ENCODE peak calls at places on chromosomes 13 and 19, in nine cellular contexts. Q is stimulated activated CD4-positive, alpha-beta T cell treated with anti-CD3 and anti-CD28 coated beads, Interleukin-2, amount 100 ng/mL, for 48 hours; P is activated CD4-positive, alpha-beta memory T cell treated with anti-CD3 and anti-CD28 coated beads for 36 hours; W is EH; C is MCF 10A; S is activated T-cell treated with anti-CD3 and anti-CD28 coated beads, Interleukin-2, amount 50 U/mL, for 48 hours; T is NB4; E is memory B cell; K is uterus. X is an unnamed sample.

GRCh38 chr19:42693760-42694350 is 46.4 kb downstream of the PSG3 start:
- DNase-seq in E (no peak), T (peak; percentile 24), P (peak; percentile 13), W (peak; percentile 66), S (peak; percentile 19), C (peak; percentile 73), K (no peak), Q (peak; percentile 0), X (peak; percentile 43)

GRCh38 chr13:95955255-95955654 is 97.9 kb downstream of the UGGT2 start:
- DNase-seq in C (no peak), S (no peak), P (no peak), W (no peak), Q (no peak), E (no peak), T (no peak), K (no peak), X (no peak)

GRCh38 chr19:13007292-13008045 is 12.2 kb downstream of the NFIX start:
- DNase-seq in P (no peak), K (peak; percentile 77), S (no peak), T (no peak), W (no peak), C (no peak), E (no peak), Q (no peak), X (no peak)

GRCh38 chr13:77506874-77507273 is 28.6 kb upstream of the SCEL start:
- DNase-seq in W (peak; percentile 7), S (no peak), T (peak; percentile 37), P (no peak), K (no peak), C (peak; percentile 27), Q (no peak), E (no peak), X (peak; percentile 49)

GRCh38 chr13:105334211-105334610 is 1201.3 kb downstream of the EFNB2 start:
- DNase-seq in Q (no peak), C (no peak), P (no peak), T (no peak), E (no peak), K (no peak), S (no peak), W (peak; percentile 85), X (no peak)

GRCh38 chr13:44932171-44932849 is 57.0 kb downstream of the NUFIP1 start:
- DNase-seq in P (no peak), E (no peak), K (no peak), T (no peak), Q (no peak), W (peak; percentile 93), S (no peak), C (no peak), X (no peak)

GRCh38 chr13:43132228-43132627 is 108.8 kb downstream of the DNAJC15 start:
- DNase-seq in T (peak; percentile 15), Q (no peak), P (no peak), E (no peak), C (peak; percentile 82), W (peak; percentile 37), K (no peak), S (no peak), X (peak; percentile 34)

GRCh38 chr13:109645831-109646230 is 140.6 kb downstream of the IRS2 start:
- DNase-seq in W (no peak), T (no peak), P (no peak), S (no peak), E (no peak), C (no peak), K (no peak), Q (no peak), X (no peak)

GRCh38 chr19:2729943-2730818 is 9.0 kb upstream of the DIRAS1 start:
- DNase-seq in Q (no peak), C (no peak), W (no peak), E (no peak), T (no peak), S (no peak), K (no peak), P (no peak), X (no peak)

GRCh38 chr19:35828694-35829301 is 16.2 kb upstream of the PRODH2 start:
- DNase-seq in W (peak; percentile 73), Q (peak; percentile 56), T (peak; percentile 47), K (peak; percentile 29), S (peak; percentile 62), E (no peak), C (peak; percentile 62), P (peak; percentile 66), X (peak; percentile 75)

X was measured in A673.